ENCODE peak calls at places on chromosome 11, in nine cellular contexts. T, G, J, A, N, I, H, P and M are unnamed samples.

GRCh38 chr11:36540998-36541397 is 26.8 kb upstream of the RAG1 start:
- DNase-seq in T (no peak), G (no peak), J (peak; percentile 70), A (no peak), N (no peak), I (peak; percentile 56), H (peak; percentile 37), P (peak; percentile 50), M (no peak)

GRCh38 chr11:60866911-60867870 is at the start of gene ZP1:
- DNase-seq in T (no peak), G (no peak), J (peak; percentile 23), A (no peak), N (no peak), I (no peak), H (no peak), P (no peak), M (peak; percentile 85)

GRCh38 chr11:90228056-90228455 is 5.2 kb upstream of the CHORDC1 start:
- DNase-seq in T (no peak), G (no peak), J (no peak), A (no peak), N (no peak), I (no peak), H (no peak), P (no peak), M (no peak)

GRCh38 chr11:64074239-64074638 is 38.5 kb downstream of the FLRT1 start:
- DNase-seq in T (no peak), G (no peak), J (no peak), A (no peak), N (no peak), I (no peak), H (no peak), P (peak; percentile 52), M (no peak)

GRCh38 chr11:132655187-132655855 is 877.0 kb downstream of the OPCML start:
- DNase-seq in T (no peak), G (no peak), J (no peak), A (no peak), N (no peak), I (peak; percentile 10), H (peak; percentile 56), P (no peak), M (no peak)

GRCh38 chr11:58805065-58805464 is 39.4 kb downstream of the GLYATL2 start:
- DNase-seq in T (no peak), G (no peak), J (no peak), A (no peak), N (no peak), I (peak; percentile 77), H (peak; percentile 17), P (no peak), M (no peak)

GRCh38 chr11:28176231-28176853 is 68.2 kb downstream of the METTL15 start:
- DNase-seq in T (no peak), G (no peak), J (no peak), A (no peak), N (no peak), I (peak; percentile 67), H (no peak), P (no peak), M (no peak)

GRCh38 chr11:8011981-8012444 is 24.9 kb downstream of the EIF3F start:
- DNase-seq in T (no peak), G (no peak), J (no peak), A (no peak), N (no peak), I (peak; percentile 93), H (peak; percentile 96), P (no peak), M (no peak)

GRCh38 chr11:103842191-103842590 is 194.2 kb upstream of the DDI1 start:
- DNase-seq in T (no peak), G (no peak), J (no peak), A (no peak), N (no peak), I (no peak), H (peak; percentile 59), P (no peak), M (no peak)

GRCh38 chr11:73660497-73661034 is 14.2 kb downstream of the PLEKHB1 start:
- DNase-seq in T (no peak), G (no peak), J (no peak), A (no peak), N (no peak), I (no peak), H (no peak), P (no peak), M (no peak)

GRCh38 chr11:111944651-111945051 is 7.5 kb downstream of the DIXDC1 start:
- DNase-seq in T (no peak), G (no peak), J (no peak), A (no peak), N (no peak), I (peak; percentile 74), H (peak; percentile 98), P (no peak), M (no peak)

GRCh38 chr11:6526411-6527135 is 29.5 kb downstream of the DNHD1 start:
- DNase-seq in T (no peak), G (no peak), J (no peak), A (no peak), N (no peak), I (no peak), H (no peak), P (no peak), M (no peak)

GRCh38 chr11:73453562-73453961 is 77.4 kb downstream of the RELT start:
- DNase-seq in T (no peak), G (no peak), J (no peak), A (no peak), N (no peak), I (no peak), H (no peak), P (no peak), M (no peak)

GRCh38 chr11:12914401-12914912 is 94.7 kb upstream of the RASSF10 start:
- DNase-seq in T (no peak), G (no peak), J (peak; percentile 94), A (no peak), N (peak; percentile 82), I (peak; percentile 40), H (peak; percentile 49), P (no peak), M (peak; percentile 90)

GRCh38 chr11:85238907-85239306 is 388.2 kb downstream of the DLG2 start:
- DNase-seq in T (no peak), G (no peak), J (no peak), A (no peak), N (no peak), I (no peak), H (no peak), P (no peak), M (no peak)

GRCh38 chr11:72812968-72813739 is 1.1 kb upstream of the ATG16L2 start:
- DNase-seq in T (peak; percentile 70), G (peak; percentile 51), J (peak; percentile 86), A (peak; percentile 23), N (peak; percentile 49), I (peak; percentile 91), H (peak; percentile 75), P (peak; percentile 75), M (peak; percentile 44)

GRCh38 chr11:86678823-86679222 is 6.4 kb upstream of the ME3 start:
- DNase-seq in T (no peak), G (no peak), J (no peak), A (no peak), N (peak; percentile 72), I (peak; percentile 71), H (peak; percentile 89), P (no peak), M (no peak)

GRCh38 chr11:61170566-61170965 is 9.3 kb upstream of the VPS37C start:
- DNase-seq in T (no peak), G (no peak), J (no peak), A (no peak), N (no peak), I (no peak), H (no peak), P (no peak), M (no peak)

GRCh38 chr11:94303884-94304459 is 408 bp upstream of the IZUMO1R start:
- DNase-seq in T (no peak), G (no peak), J (no peak), A (no peak), N (no peak), I (no peak), H (no peak), P (no peak), M (peak; percentile 31)

GRCh38 chr11:126601550-126602215 is 246.2 kb downstream of the ST3GAL4 start:
- DNase-seq in T (no peak), G (no peak), J (peak; percentile 50), A (no peak), N (peak; percentile 60), I (no peak), H (no peak), P (no peak), M (no peak)

GRCh38 chr11:62905286-62905685 is 15.9 kb downstream of the CHRM1 start:
- DNase-seq in T (no peak), G (no peak), J (no peak), A (no peak), N (no peak), I (peak; percentile 19), H (no peak), P (no peak), M (no peak)

GRCh38 chr11:34978236-34979191 is 62.1 kb downstream of the PDHX start:
- DNase-seq in T (no peak), G (no peak), J (peak; percentile 94), A (no peak), N (no peak), I (peak; percentile 31), H (peak; percentile 57), P (no peak), M (no peak)

GRCh38 chr11:66183581-66184048 is 84.8 kb upstream of the RAB1B start:
- DNase-seq in T (no peak), G (peak; percentile 7), J (peak; percentile 88), A (no peak), N (peak; percentile 52), I (peak; percentile 24), H (no peak), P (peak; percentile 21), M (no peak)

GRCh38 chr11:2569731-2570210 is 125.0 kb downstream of the KCNQ1 start:
- DNase-seq in T (no peak), G (no peak), J (no peak), A (no peak), N (no peak), I (no peak), H (no peak), P (no peak), M (no peak)

GRCh38 chr11:43558556-43559127 is 121.9 kb upstream of the HSD17B12 start:
- DNase-seq in T (no peak), G (no peak), J (no peak), A (no peak), N (no peak), I (no peak), H (no peak), P (no peak), M (no peak)

GRCh38 chr11:100890779-100891178 is 203.7 kb downstream of the ARHGAP42 start:
- DNase-seq in T (no peak), G (no peak), J (peak; percentile 96), A (no peak), N (no peak), I (peak; percentile 84), H (peak; percentile 99), P (no peak), M (no peak)

GRCh38 chr11:112249871-112250590 is 10.6 kb downstream of the PLET1 start:
- DNase-seq in T (no peak), G (no peak), J (peak; percentile 44), A (no peak), N (peak; percentile 21), I (no peak), H (peak; percentile 68), P (no peak), M (no peak)

GRCh38 chr11:19632435-19632834 is 80.2 kb upstream of the NAV2 start:
- DNase-seq in T (no peak), G (no peak), J (no peak), A (no peak), N (no peak), I (peak; percentile 70), H (peak; percentile 81), P (no peak), M (no peak)

GRCh38 chr11:60985991-60986915 is 14.8 kb downstream of the CD6 start:
- DNase-seq in T (peak; percentile 55), G (peak; percentile 91), J (no peak), A (peak; percentile 63), N (no peak), I (peak; percentile 76), H (peak; percentile 51), P (peak; percentile 94), M (peak; percentile 21)

GRCh38 chr11:61375709-61376108 is 13.5 kb downstream of the TMEM138 start:
- DNase-seq in T (no peak), G (no peak), J (no peak), A (no peak), N (no peak), I (no peak), H (peak; percentile 73), P (no peak), M (no peak)

GRCh38 chr11:2797741-2798361 is 87.7 kb downstream of the CDKN1C start:
- DNase-seq in T (no peak), G (no peak), J (no peak), A (no peak), N (no peak), I (no peak), H (no peak), P (no peak), M (peak; percentile 0)